ENCODE peak calls at places on chromosomes 12 and 14, in eight cellular contexts. One of them, this sample, is unnamed.

GRCh38 chr12:50019524-50019923 is 5.8 kb downstream of the RACGAP1 start:
- DNase-seq in GM12878: no peak
- DNase-seq in IMR-90: no peak
- DNase-seq in H1: no peak
- DNase-seq in K562: no peak
- DNase-seq in A549: no peak
- DNase-seq in SK-N-SH: no peak
- DNase-seq in HepG2: no peak
- DNase-seq in this sample: no peak

GRCh38 chr12:129089576-129089975 is 236.3 kb downstream of the GLT1D1 start:
- DNase-seq in K562: no peak
- DNase-seq in GM12878: no peak
- DNase-seq in A549: no peak
- DNase-seq in H1: no peak
- DNase-seq in SK-N-SH: no peak
- DNase-seq in HepG2: no peak
- DNase-seq in IMR-90: no peak
- DNase-seq in this sample: no peak

GRCh38 chr14:105085766-105086165 is 20.5 kb upstream of the GPR132 start:
- DNase-seq in K562: no peak
- DNase-seq in A549: no peak
- DNase-seq in H1: no peak
- DNase-seq in SK-N-SH: peak; percentile 40
- DNase-seq in IMR-90: no peak
- DNase-seq in HepG2: no peak
- DNase-seq in GM12878: no peak
- DNase-seq in this sample: no peak

GRCh38 chr12:122304924-122305323 is 38.6 kb upstream of the VPS33A start:
- DNase-seq in GM12878: no peak
- DNase-seq in K562: no peak
- DNase-seq in IMR-90: peak; percentile 46
- DNase-seq in A549: no peak
- DNase-seq in SK-N-SH: no peak
- DNase-seq in H1: no peak
- DNase-seq in HepG2: no peak
- DNase-seq in this sample: no peak

GRCh38 chr12:3797649-3798048 is 44.7 kb upstream of the CRACR2A start:
- DNase-seq in H1: no peak
- DNase-seq in HepG2: no peak
- DNase-seq in A549: no peak
- DNase-seq in K562: no peak
- DNase-seq in GM12878: no peak
- DNase-seq in SK-N-SH: no peak
- DNase-seq in IMR-90: no peak
- DNase-seq in this sample: no peak

GRCh38 chr12:52260351-52261210 is 13.9 kb upstream of the KRT86 start:
- DNase-seq in IMR-90: peak; percentile 80
- DNase-seq in A549: no peak
- DNase-seq in H1: no peak
- DNase-seq in K562: no peak
- DNase-seq in HepG2: no peak
- DNase-seq in SK-N-SH: no peak
- DNase-seq in GM12878: no peak
- DNase-seq in this sample: no peak

GRCh38 chr12:43937947-43938346 is 102.1 kb downstream of the TMEM117 start:
- DNase-seq in A549: peak; percentile 8
- DNase-seq in HepG2: peak; percentile 2
- DNase-seq in IMR-90: peak; percentile 25
- DNase-seq in GM12878: no peak
- DNase-seq in K562: peak; percentile 31
- DNase-seq in SK-N-SH: peak; percentile 25
- DNase-seq in H1: no peak
- DNase-seq in this sample: peak; percentile 17

GRCh38 chr12:119036878-119037493 is 55.6 kb downstream of the SRRM4 start:
- DNase-seq in SK-N-SH: peak; percentile 60
- DNase-seq in HepG2: peak; percentile 16
- DNase-seq in H1: no peak
- DNase-seq in K562: peak; percentile 73
- DNase-seq in IMR-90: no peak
- DNase-seq in A549: peak; percentile 36
- DNase-seq in GM12878: no peak
- DNase-seq in this sample: peak; percentile 57

GRCh38 chr14:39773387-39773786 is 341.2 kb upstream of the FBXO33 start:
- DNase-seq in GM12878: no peak
- DNase-seq in H1: no peak
- DNase-seq in SK-N-SH: no peak
- DNase-seq in K562: no peak
- DNase-seq in HepG2: no peak
- DNase-seq in A549: no peak
- DNase-seq in IMR-90: no peak
- DNase-seq in this sample: no peak

GRCh38 chr14:54387328-54387727 is 9.5 kb upstream of the CDKN3 start:
- DNase-seq in A549: no peak
- DNase-seq in H1: no peak
- DNase-seq in GM12878: no peak
- DNase-seq in HepG2: peak; percentile 35
- DNase-seq in K562: no peak
- DNase-seq in IMR-90: no peak
- DNase-seq in SK-N-SH: no peak
- DNase-seq in this sample: no peak

GRCh38 chr12:132279184-132279889 is 50.1 kb downstream of the GALNT9 start:
- DNase-seq in K562: peak; percentile 52
- DNase-seq in HepG2: peak; percentile 81
- DNase-seq in A549: no peak
- DNase-seq in H1: no peak
- DNase-seq in SK-N-SH: peak; percentile 77
- DNase-seq in GM12878: no peak
- DNase-seq in IMR-90: peak; percentile 9
- DNase-seq in this sample: no peak

GRCh38 chr12:57621497-57622292 is 10.5 kb downstream of the ARHGEF25 start:
- DNase-seq in IMR-90: peak; percentile 11
- DNase-seq in GM12878: no peak
- DNase-seq in HepG2: no peak
- DNase-seq in K562: peak; percentile 86
- DNase-seq in SK-N-SH: peak; percentile 96
- DNase-seq in A549: peak; percentile 88
- DNase-seq in H1: no peak
- DNase-seq in this sample: peak; percentile 77

GRCh38 chr12:62227091-62227490 is 33.1 kb upstream of the USP15 start:
- DNase-seq in GM12878: no peak
- DNase-seq in H1: no peak
- DNase-seq in HepG2: no peak
- DNase-seq in K562: no peak
- DNase-seq in A549: no peak
- DNase-seq in IMR-90: no peak
- DNase-seq in SK-N-SH: no peak
- DNase-seq in this sample: no peak

GRCh38 chr14:97021571-97022171 is 224.5 kb downstream of the VRK1 start:
- DNase-seq in HepG2: no peak
- DNase-seq in K562: peak; percentile 32
- DNase-seq in IMR-90: no peak
- DNase-seq in GM12878: no peak
- DNase-seq in A549: peak; percentile 34
- DNase-seq in H1: no peak
- DNase-seq in SK-N-SH: no peak
- DNase-seq in this sample: no peak

GRCh38 chr12:44618960-44619359 is 257.2 kb downstream of the NELL2 start:
- DNase-seq in H1: no peak
- DNase-seq in A549: no peak
- DNase-seq in IMR-90: no peak
- DNase-seq in HepG2: no peak
- DNase-seq in GM12878: no peak
- DNase-seq in SK-N-SH: no peak
- DNase-seq in K562: no peak
- DNase-seq in this sample: no peak

GRCh38 chr12:57214398-57214781 is 2.2 kb upstream of the NXPH4 start:
- DNase-seq in IMR-90: peak; percentile 50
- DNase-seq in GM12878: no peak
- DNase-seq in H1: no peak
- DNase-seq in A549: peak; percentile 91
- DNase-seq in SK-N-SH: peak; percentile 88
- DNase-seq in K562: peak; percentile 69
- DNase-seq in HepG2: peak; percentile 51
- DNase-seq in this sample: peak; percentile 89

GRCh38 chr14:104547310-104547997 is 32.1 kb upstream of the C14orf180 start:
- DNase-seq in K562: no peak
- DNase-seq in HepG2: no peak
- DNase-seq in IMR-90: no peak
- DNase-seq in H1: no peak
- DNase-seq in A549: no peak
- DNase-seq in SK-N-SH: peak; percentile 18
- DNase-seq in GM12878: no peak
- DNase-seq in this sample: no peak

GRCh38 chr12:103814436-103814835 is 26.6 kb downstream of the NT5DC3 start:
- DNase-seq in H1: no peak
- DNase-seq in SK-N-SH: no peak
- DNase-seq in K562: no peak
- DNase-seq in GM12878: no peak
- DNase-seq in IMR-90: no peak
- DNase-seq in HepG2: no peak
- DNase-seq in A549: no peak
- DNase-seq in this sample: no peak

GRCh38 chr12:51871126-51871525 is 16.8 kb upstream of the ANKRD33 start:
- DNase-seq in SK-N-SH: no peak
- DNase-seq in K562: no peak
- DNase-seq in A549: no peak
- DNase-seq in HepG2: no peak
- DNase-seq in IMR-90: no peak
- DNase-seq in GM12878: no peak
- DNase-seq in H1: no peak
- DNase-seq in this sample: no peak

GRCh38 chr12:15534322-15534721 is 212.0 kb downstream of the PTPRO start:
- DNase-seq in IMR-90: peak; percentile 47
- DNase-seq in K562: no peak
- DNase-seq in GM12878: peak; percentile 34
- DNase-seq in HepG2: no peak
- DNase-seq in SK-N-SH: no peak
- DNase-seq in H1: no peak
- DNase-seq in A549: no peak
- DNase-seq in this sample: no peak

GRCh38 chr12:12804432-12804886 is 8.7 kb upstream of the DDX47 start:
- DNase-seq in H1: no peak
- DNase-seq in SK-N-SH: no peak
- DNase-seq in K562: no peak
- DNase-seq in IMR-90: peak; percentile 95
- DNase-seq in A549: peak; percentile 86
- DNase-seq in GM12878: no peak
- DNase-seq in HepG2: peak; percentile 36
- DNase-seq in this sample: no peak

DNA sequence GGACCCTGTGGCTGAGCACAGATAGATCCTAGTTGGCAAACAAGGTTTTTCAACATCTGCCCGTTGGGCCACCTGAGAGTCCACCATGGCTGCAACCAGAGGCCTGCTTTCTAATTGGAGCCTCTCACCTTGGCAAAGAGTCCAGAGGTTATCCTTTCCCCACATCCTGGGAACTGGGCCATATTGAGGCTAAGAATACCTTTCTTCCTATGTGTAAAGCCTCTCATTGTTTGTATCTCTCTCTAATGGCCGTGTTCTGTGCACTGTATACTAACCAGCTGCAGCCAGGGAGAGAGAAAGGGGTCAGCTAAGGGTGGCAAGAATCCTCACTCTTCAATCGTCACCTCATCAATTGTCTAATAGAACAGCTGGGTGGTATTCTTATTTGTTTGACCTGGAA is 79.1 kb upstream of the ST8SIA1 start:
- DNase-seq in K562: no peak
- DNase-seq in IMR-90: no peak
- DNase-seq in HepG2: no peak
- DNase-seq in H1: no peak
- DNase-seq in GM12878: no peak
- DNase-seq in A549: no peak
- DNase-seq in SK-N-SH: no peak
- DNase-seq in this sample: no peak
- TF ChIP-seq USF2 in K562: no peak
- TF ChIP-seq USF2 in IMR-90: no peak
- TF ChIP-seq USF2 in HepG2: no peak
- TF ChIP-seq USF2 in H1: no peak
- TF ChIP-seq USF2 in GM12878: no peak
- TF ChIP-seq USF2 in A549: no peak
- TF ChIP-seq USF2 in SK-N-SH: no peak
- TF ChIP-seq USF2 in this sample: no peak

GRCh38 chr12:116087962-116088361 is 189.5 kb downstream of the MED13L start:
- DNase-seq in GM12878: no peak
- DNase-seq in K562: no peak
- DNase-seq in H1: no peak
- DNase-seq in HepG2: peak; percentile 19
- DNase-seq in SK-N-SH: no peak
- DNase-seq in A549: no peak
- DNase-seq in IMR-90: no peak
- DNase-seq in this sample: no peak
- TF ChIP-seq USF2 in GM12878: no peak
- TF ChIP-seq USF2 in K562: no peak
- TF ChIP-seq USF2 in H1: no peak
- TF ChIP-seq USF2 in HepG2: no peak
- TF ChIP-seq USF2 in SK-N-SH: no peak
- TF ChIP-seq USF2 in A549: no peak
- TF ChIP-seq USF2 in IMR-90: no peak
- TF ChIP-seq USF2 in this sample: no peak

GRCh38 chr14:63454436-63454835 is 88.7 kb downstream of the PPP2R5E start:
- DNase-seq in A549: no peak
- DNase-seq in IMR-90: no peak
- DNase-seq in GM12878: no peak
- DNase-seq in K562: no peak
- DNase-seq in SK-N-SH: no peak
- DNase-seq in H1: no peak
- DNase-seq in HepG2: no peak
- DNase-seq in this sample: no peak
- TF ChIP-seq USF2 in A549: no peak
- TF ChIP-seq USF2 in IMR-90: no peak
- TF ChIP-seq USF2 in GM12878: no peak
- TF ChIP-seq USF2 in K562: no peak
- TF ChIP-seq USF2 in SK-N-SH: no peak
- TF ChIP-seq USF2 in H1: no peak
- TF ChIP-seq USF2 in HepG2: no peak
- TF ChIP-seq USF2 in this sample: no peak

DNA sequence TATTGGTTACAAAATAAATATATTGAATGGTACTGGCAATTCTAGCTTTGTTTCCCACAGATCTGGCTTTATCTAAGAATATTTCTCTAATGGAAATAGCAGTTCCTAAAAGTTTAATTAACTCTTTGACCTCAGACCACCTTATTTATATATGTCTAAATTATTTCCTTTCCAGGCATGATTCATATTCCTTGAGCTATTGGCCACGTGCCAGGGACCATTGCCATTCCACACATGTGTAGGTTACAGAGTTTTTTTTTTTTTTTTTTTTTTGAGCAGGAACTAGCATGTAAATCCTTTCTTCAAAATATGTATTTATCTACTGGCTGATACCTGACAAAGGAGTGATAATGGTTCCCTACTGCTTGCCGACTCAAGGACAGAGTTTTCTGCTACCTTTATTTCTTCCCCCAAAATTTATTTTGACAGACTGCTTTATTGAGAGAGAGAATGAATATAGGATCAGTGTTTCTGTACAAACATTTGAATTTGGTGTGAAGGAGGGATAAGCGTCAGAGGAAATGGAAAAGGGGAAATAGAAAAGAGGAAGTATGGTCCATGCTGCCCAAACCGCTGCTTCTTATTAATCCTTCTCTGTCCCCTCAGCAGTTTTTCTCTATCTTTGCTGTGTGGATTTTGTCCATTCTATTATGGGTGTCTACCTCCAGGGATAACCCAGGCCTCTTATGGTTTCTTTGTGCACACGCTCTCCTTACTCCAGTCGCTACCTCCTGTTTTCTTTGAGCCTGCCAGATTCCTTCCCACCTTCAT is 36.4 kb downstream of the PDE3A start:
- DNase-seq in A549: no peak
- DNase-seq in IMR-90: peak; percentile 6
- DNase-seq in SK-N-SH: peak; percentile 6
- DNase-seq in HepG2: no peak
- DNase-seq in GM12878: no peak
- DNase-seq in H1: no peak
- DNase-seq in K562: no peak
- DNase-seq in this sample: no peak
- TF ChIP-seq USF2 in A549: no peak
- TF ChIP-seq USF2 in IMR-90: no peak
- TF ChIP-seq USF2 in SK-N-SH: no peak
- TF ChIP-seq USF2 in HepG2: no peak
- TF ChIP-seq USF2 in GM12878: no peak
- TF ChIP-seq USF2 in H1: no peak
- TF ChIP-seq USF2 in K562: no peak
- TF ChIP-seq USF2 in this sample: no peak

This sample was measured in WTC11.